ENCODE peak calls at places on chromosome 12, in four cellular contexts. G, C, W and X are unnamed samples. For H3K36me3, the result is how much of the 10 kb centered on the place peaks cover.

GRCh38 chr12:124490584-124491305 is 76.7 kb downstream of the NCOR2 start:
- DNase-seq in G (no peak), C (peak), W (peak), X (peak)

GRCh38 chr12:132344601-132345000 is 15.2 kb upstream of the GALNT9 start:
- DNase-seq in G (no peak), C (no peak), W (no peak), X (no peak)

GRCh38 chr12:7769999-7770398 is 5.0 kb downstream of the NANOGNB start:
- DNase-seq in G (no peak), C (no peak), W (no peak), X (no peak)

GRCh38 chr12:25615119-25615518 is 62.0 kb upstream of the LMNTD1 start:
- DNase-seq in G (no peak), C (peak), W (no peak), X (no peak)

GRCh38 chr12:5489760-5490432 is 58.0 kb downstream of the NTF3 start:
- DNase-seq in G (no peak), C (peak), W (no peak), X (no peak)

GRCh38 chr12:106214576-106214975 is 33.2 kb downstream of the CKAP4 start:
- DNase-seq in G (peak), C (no peak), W (no peak), X (no peak)

GRCh38 chr12:78403681-78404080 is 460.9 kb upstream of the SYT1 start:
- DNase-seq in G (no peak), C (no peak), W (no peak), X (no peak)

GRCh38 chr12:39406257-39406656 is 36.7 kb downstream of the KIF21A start:
- DNase-seq in G (no peak), C (no peak), W (no peak), X (no peak)

GRCh38 chr12:56271031-56271430 is 4.3 kb downstream of the COQ10A start:
- DNase-seq in G (peak), C (no peak), W (no peak), X (peak)

GRCh38 chr12:93167841-93168492 is 209.8 kb upstream of the NUDT4 start:
- DNase-seq in G (peak), C (no peak), W (peak), X (peak)

GRCh38 chr12:94245984-94246383 is 97.6 kb downstream of the PLXNC1 start:
- DNase-seq in G (peak), C (no peak), W (no peak), X (no peak)

GRCh38 chr12:84091642-84092041 is 821.0 kb downstream of the SLC6A15 start:
- DNase-seq in G (no peak), C (no peak), W (no peak), X (no peak)

GRCh38 chr12:93540506-93540905 is 32.0 kb upstream of the SOCS2 start:
- DNase-seq in G (no peak), C (no peak), W (no peak), X (no peak)

GRCh38 chr12:51055060-51055459 is 6.9 kb downstream of the LETMD1 start:
- DNase-seq in G (no peak), C (no peak), W (no peak), X (no peak)

GRCh38 chr12:1838223-1838993 is 18.0 kb downstream of the LRTM2 start:
- DNase-seq in G (peak), C (peak), W (no peak), X (peak)

GRCh38 chr12:120584343-120585149 is 3.3 kb upstream of the POP5 start:
- DNase-seq in G (peak), C (peak), W (peak), X (peak)

GRCh38 chr12:124621296-124621660 is 53.9 kb upstream of the NCOR2 start:
- DNase-seq in G (peak), C (peak), W (peak), X (peak)

GRCh38 chr12:115355301-115355700 is 671.3 kb upstream of the TBX3 start:
- DNase-seq in G (no peak), C (no peak), W (no peak), X (no peak)

GRCh38 chr12:52724384-52724783 is 21.1 kb upstream of the KRT77 start:
- DNase-seq in G (no peak), C (no peak), W (no peak), X (no peak)

GRCh38 chr12:62915130-62915529 is 19.8 kb downstream of the PPM1H start:
- DNase-seq in G (peak), C (no peak), W (no peak), X (no peak)

GRCh38 chr12:46492471-46493351 is 120.1 kb upstream of the SLC38A2 start:
- DNase-seq in G (no peak), C (no peak), W (no peak), X (no peak)

GRCh38 chr12:40632933-40633332 is 59.3 kb upstream of the CNTN1 start:
- DNase-seq in G (no peak), C (no peak), W (no peak), X (no peak)

GRCh38 chr12:6626654-6627283 is 9.0 kb downstream of the LPAR5 start:
- DNase-seq in G (no peak), C (no peak), W (no peak), X (no peak)

GRCh38 chr12:101338087-101338486 is 58.2 kb downstream of the UTP20 start:
- DNase-seq in G (no peak), C (no peak), W (no peak), X (no peak)

GRCh38 chr12:105219261-105220018 is 16.5 kb downstream of the APPL2 start:
- DNase-seq in G (no peak), C (no peak), W (no peak), X (no peak)

GRCh38 chr12:77377116-77377515 is 311.7 kb upstream of the E2F7 start:
- DNase-seq in G (no peak), C (no peak), W (no peak), X (no peak)

GRCh38 chr12:24778486-24779304 is 170.2 kb downstream of the BCAT1 start:
- DNase-seq in G (no peak), C (no peak), W (no peak), X (peak)

GRCh38 chr12:31662176-31662849 is 2.8 kb downstream of the ETFBKMT start:
- DNase-seq in G (no peak), C (no peak), W (no peak), X (no peak)

GRCh38 chr12:52759218-52759617 is 17.9 kb downstream of the KRT76 start:
- DNase-seq in G (no peak), C (no peak), W (no peak), X (no peak)

GRCh38 chr12:68831751-68832503 is 23.9 kb downstream of the MDM2 start:
- DNase-seq in G (no peak), C (no peak), W (no peak), X (no peak)
- H3K36me3 ChIP-seq in G (half or more), C (under half), W (under half), X (under half)

GRCh38 chr12:117167769-117168168 is 22.5 kb downstream of the FBXO21 start:
- DNase-seq in G (no peak), C (no peak), W (no peak), X (no peak)
- H3K36me3 ChIP-seq in G (half or more), C (under half), W (under half), X (under half)

GRCh38 chr12:49645151-49646039 is 22.0 kb downstream of the PRPF40B start:
- DNase-seq in G (no peak), C (no peak), W (no peak), X (no peak)
- H3K36me3 ChIP-seq in G (half or more), C (under half), W (under half), X (half or more)

DNA sequence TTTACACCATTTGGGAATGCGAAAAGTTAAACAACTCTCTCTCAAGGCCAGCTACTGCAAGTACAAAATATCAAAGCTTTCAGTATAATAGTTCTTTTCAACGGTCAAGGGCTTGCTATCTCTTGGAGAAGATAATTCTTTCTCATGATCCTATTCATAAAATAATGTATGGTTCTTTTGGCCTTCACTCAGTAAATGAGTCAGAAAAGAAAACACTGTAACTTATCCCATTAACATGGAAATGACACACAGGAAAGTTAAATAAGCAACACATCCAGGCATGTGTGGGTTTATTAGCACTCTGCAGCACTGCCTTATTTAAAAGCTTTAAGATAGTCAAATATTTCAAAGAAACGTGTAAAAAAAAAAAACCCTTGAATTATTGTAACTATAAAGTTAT is 36.9 kb downstream of the ZFC3H1 start:
- DNase-seq in G (no peak), C (no peak), W (no peak), X (no peak)
- H3K36me3 ChIP-seq in G (half or more), C (under half), W (under half), X (under half)

GRCh38 chr12:66196806-66197205 is 7.8 kb downstream of the IRAK3 start:
- DNase-seq in G (peak), C (no peak), W (no peak), X (no peak)

GRCh38 chr12:66195242-66195641 is 6.2 kb downstream of the IRAK3 start:
- DNase-seq in G (peak), C (no peak), W (no peak), X (no peak)

GRCh38 chr12:66200110-66200509 is 11.1 kb downstream of the IRAK3 start:
- DNase-seq in G (no peak), C (no peak), W (no peak), X (no peak)

GRCh38 chr12:66197413-66198055 is 8.5 kb downstream of the IRAK3 start:
- DNase-seq in G (peak), C (no peak), W (no peak), X (no peak)

GRCh38 chr12:66199141-66199540 is 10.1 kb downstream of the IRAK3 start:
- DNase-seq in G (no peak), C (no peak), W (no peak), X (no peak)
- H3K36me3 ChIP-seq in G (under half), C (under half), W (under half), X (under half)